ENCODE peak calls at places on chromosome 9, in six cellular contexts. G, H, N, T, J and O are unnamed samples. For H4K20me1, the result is how much of the 10 kb centered on the place peaks cover.

GRCh38 chr9:94014066-94014654 is 59.0 kb upstream of the BARX1 start:
- DNase-seq in N (peak), H (no peak), G (peak), T (peak), J (no peak), O (peak)

GRCh38 chr9:86636614-86637013 is 282.4 kb upstream of the TUT7 start:
- DNase-seq in G (no peak), H (no peak), T (no peak), N (no peak), J (no peak), O (no peak)

GRCh38 chr9:89749500-89750116 is 144.8 kb downstream of the GADD45G start:
- DNase-seq in N (no peak), J (no peak), H (no peak), T (no peak), G (no peak), O (no peak)

GRCh38 chr9:134459164-134459563 is 132.9 kb downstream of the RXRA start:
- DNase-seq in G (no peak), T (no peak), N (no peak), H (no peak), J (no peak), O (no peak)

GRCh38 chr9:129126789-129127618 is 15.8 kb downstream of the PTPA start:
- DNase-seq in G (peak), N (no peak), T (no peak), H (no peak), J (no peak), O (no peak)

GRCh38 chr9:93818795-93819472 is 136.2 kb downstream of the BARX1 start:
- DNase-seq in H (no peak), J (no peak), T (no peak), G (no peak), N (no peak), O (no peak)

GRCh38 chr9:104608336-104608735 is 2.9 kb upstream of the OR13C2 start:
- DNase-seq in T (no peak), J (no peak), H (no peak), N (peak), G (peak), O (no peak)

GRCh38 chr9:76109953-76110352 is 219.5 kb downstream of the PCSK5 start:
- DNase-seq in J (no peak), H (peak), T (peak), G (no peak), N (peak), O (peak)

GRCh38 chr9:91740713-91741112 is 209.3 kb downstream of the ROR2 start:
- DNase-seq in G (peak), N (peak), T (peak), H (no peak), J (no peak), O (no peak)

GRCh38 chr9:125884196-125884595 is 137.0 kb downstream of the PBX3 start:
- DNase-seq in H (no peak), N (no peak), T (no peak), G (no peak), J (no peak), O (no peak)

GRCh38 chr9:92564479-92564878 is 28.7 kb upstream of the ECM2 start:
- DNase-seq in H (no peak), G (no peak), J (no peak), N (peak), T (no peak), O (no peak)

GRCh38 chr9:131839281-131840084 is 99.6 kb upstream of the RAPGEF1 start:
- DNase-seq in H (peak), G (no peak), T (no peak), J (peak), N (peak), O (peak)

GRCh38 chr9:120257483-120257882 is 322.5 kb downstream of the CDK5RAP2 start:
- DNase-seq in H (no peak), J (no peak), N (peak), G (no peak), T (no peak), O (peak)

GRCh38 chr9:36882117-36882465 is 152.0 kb downstream of the PAX5 start:
- DNase-seq in G (no peak), H (no peak), J (no peak), T (no peak), N (no peak), O (no peak)

GRCh38 chr9:88436379-88436778 is 48.1 kb downstream of the SPIN1 start:
- DNase-seq in G (no peak), H (no peak), T (no peak), J (no peak), N (no peak), O (no peak)
- H4K20me1 ChIP-seq in G (under half), H (under half), T (under half), J (under half), N (under half), O (under half)

DNA sequence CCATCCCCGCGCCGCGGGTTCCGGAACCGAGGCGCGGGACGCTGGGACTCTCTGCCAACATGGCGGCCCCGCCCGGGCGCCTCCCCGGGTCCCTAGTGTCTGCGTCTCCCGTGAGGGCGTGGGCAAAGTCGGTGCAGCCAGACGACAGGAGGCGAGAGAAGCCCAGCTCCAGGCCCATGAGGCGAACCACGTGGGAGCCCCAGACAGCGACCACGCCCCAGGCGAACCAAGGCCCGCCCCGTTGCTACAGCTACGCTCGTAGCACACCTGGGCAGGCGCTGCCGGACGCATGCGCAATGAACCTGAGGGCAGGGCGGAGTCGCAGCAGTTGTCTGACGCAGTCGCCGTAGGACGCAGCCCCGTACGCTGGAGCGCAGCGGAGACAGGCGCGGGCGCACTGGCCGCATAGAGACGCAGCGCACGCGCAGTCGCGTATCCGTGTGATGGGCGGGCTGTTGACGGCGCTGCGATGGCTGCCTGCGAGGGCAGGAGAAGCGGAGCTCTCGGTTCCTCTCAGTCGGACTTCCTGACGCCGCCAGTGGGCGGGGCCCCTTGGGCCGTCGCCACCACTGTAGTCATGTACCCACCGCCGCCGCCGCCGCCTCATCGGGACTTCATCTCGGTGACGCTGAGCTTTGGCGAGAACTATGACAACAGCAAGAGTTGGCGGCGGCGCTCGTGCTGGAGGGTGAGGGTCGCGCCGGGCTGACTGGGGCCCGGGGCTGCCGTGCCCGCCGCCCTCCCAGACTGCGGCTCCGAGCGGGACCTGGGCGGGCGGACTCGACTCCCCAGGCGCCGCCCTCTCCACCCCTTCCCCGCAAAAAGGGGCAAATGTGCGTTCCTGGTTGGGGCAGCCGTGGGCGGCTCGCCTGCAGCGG is at the start of gene MAN1B1:
- DNase-seq in J (peak), N (peak), T (peak), G (peak), H (peak), O (peak)
- TF ChIP-seq EZH2 in J (no peak), N (no peak), T (no peak), G (no peak), H (no peak), O (no peak)

DNA sequence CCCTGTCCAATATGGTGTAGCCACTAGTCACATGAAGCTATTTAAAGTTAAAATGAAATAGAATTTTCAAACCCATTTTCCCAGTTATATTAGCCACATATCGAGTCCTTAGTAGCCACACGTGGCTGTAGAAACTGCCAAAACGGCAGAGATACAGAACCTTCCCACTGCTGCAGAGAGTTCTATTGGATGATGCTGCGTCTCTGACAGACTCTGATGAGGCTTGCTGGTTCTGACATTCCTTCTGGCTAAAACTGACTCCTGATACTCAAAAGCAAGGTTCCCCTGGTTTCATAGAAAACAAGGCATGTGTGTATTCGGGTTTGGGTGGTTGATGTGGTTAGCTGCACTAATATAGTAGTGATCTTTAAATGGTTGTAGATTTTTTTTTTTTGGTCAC is 91.5 kb downstream of the TLE4 start:
- DNase-seq in T (no peak), J (no peak), H (no peak), G (peak), N (peak), O (no peak)
- H4K20me1 ChIP-seq in T (under half), J (under half), H (under half), G (under half), N (under half), O (under half)

GRCh38 chr9:137168575-137168906 is 1.3 kb downstream of the LRRC26 start:
- DNase-seq in H (no peak), G (peak), T (no peak), N (peak), J (no peak), O (no peak)
- TF ChIP-seq EZH2 in H (no peak), G (peak), T (no peak), N (peak), J (no peak), O (peak)

GRCh38 chr9:136519263-136520052 is 26.4 kb downstream of the NOTCH1 start:
- DNase-seq in J (no peak), N (no peak), T (no peak), G (no peak), H (no peak), O (no peak)
- H4K20me1 ChIP-seq in J (under half), N (under half), T (under half), G (under half), H (under half), O (under half)

GRCh38 chr9:124016152-124017063 is 4.8 kb downstream of the LHX2 start:
- DNase-seq in T (no peak), G (no peak), H (no peak), N (no peak), J (no peak), O (no peak)
- TF ChIP-seq EZH2 in T (peak), G (peak), H (no peak), N (no peak), J (no peak), O (peak)

DNA sequence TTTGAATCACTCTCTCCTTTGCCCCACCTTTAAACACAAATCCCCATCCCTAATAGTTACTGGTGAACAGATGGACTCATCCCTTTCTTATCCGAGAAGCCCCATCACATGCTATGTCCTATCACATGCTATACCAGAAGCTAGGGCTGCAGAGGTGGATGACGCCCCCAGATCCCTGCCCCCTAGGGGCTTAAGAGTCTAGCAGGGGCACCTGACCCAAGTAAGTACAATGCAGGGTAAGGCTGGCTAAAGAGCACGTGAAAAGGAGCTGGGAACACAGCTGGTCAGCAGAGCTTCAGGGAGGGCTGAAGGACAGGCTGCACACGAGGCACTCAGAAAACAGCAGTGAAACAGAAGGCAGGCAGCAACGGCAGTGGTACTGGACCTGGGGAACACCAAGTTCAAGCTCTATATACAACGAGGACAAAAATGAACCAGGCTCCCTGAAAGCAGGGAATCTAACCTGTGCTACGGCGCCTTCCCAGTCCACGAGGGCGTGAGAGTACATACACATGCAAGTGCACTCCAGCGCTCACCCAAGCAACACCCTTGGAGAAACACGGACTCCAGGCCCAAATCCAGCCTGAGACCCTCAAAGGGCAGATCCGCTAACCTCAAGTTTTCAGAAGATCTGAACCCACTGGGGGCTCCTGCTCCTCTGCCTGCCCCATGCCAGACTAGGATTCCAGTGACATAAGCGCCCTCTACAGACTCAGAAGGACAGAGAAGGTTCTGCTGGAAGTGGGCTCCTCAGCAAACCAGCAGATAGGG is 57.5 kb downstream of the PSMB7 start:
- DNase-seq in T (no peak), J (no peak), G (peak), H (no peak), N (no peak), O (no peak)
- H4K20me1 ChIP-seq in T (half or more), J (under half), G (under half), H (half or more), N (under half), O (under half)